ENCODE peak calls at places on chromosome 16, in eight cellular contexts. F is cardiac fibroblast; M is activated T-helper 1 cell treated with anti-CD3 and anti-CD28 coated beads, Interleukin-12 subunit alpha, Interleukin-12 subunit beta, Interleukin-2, Interleukin-4 antibody, amounts not matched to agents 30 ng/mL and 10 ng/mL and 1 ng/mL, durations not matched to agents 14 hours and 24 hours and 36 hours; P is iPS DF 19.7; U is epithelial cell of prostate; V is Caco-2; W is T-helper 1 cell; Y is GM19239. J is an unnamed sample.
A peak's percentile ranks its signal among the peaks of the same experiment; 100 is the strongest.

GRCh38 chr16:82337355-82337754 is 167.3 kb upstream of the MPHOSPH6 start:
- DNase-seq in V (no peak), F (no peak), U (no peak), Y (no peak), M (no peak), P (peak; percentile 5), W (no peak), J (no peak)

GRCh38 chr16:84754353-84754856 is 54.6 kb downstream of the USP10 start:
- DNase-seq in V (peak; percentile 81), M (peak; percentile 67), U (peak; percentile 64), W (no peak), Y (peak; percentile 42), P (peak; percentile 73), F (peak; percentile 95), J (peak; percentile 59)

GRCh38 chr16:50244140-50244503 is 22.2 kb upstream of the ADCY7 start:
- DNase-seq in M (no peak), W (no peak), F (peak; percentile 69), U (no peak), P (no peak), Y (no peak), V (no peak), J (no peak)

GRCh38 chr16:77789085-77789611 is 784 bp downstream of the VAT1L start:
- DNase-seq in U (no peak), V (no peak), F (no peak), W (no peak), M (no peak), P (no peak), Y (no peak), J (no peak)

GRCh38 chr16:1706386-1707192 is 594 bp downstream of the MAPK8IP3 start:
- DNase-seq in Y (peak; percentile 68), M (peak; percentile 22), F (peak; percentile 33), V (no peak), W (no peak), P (no peak), U (no peak), J (no peak)

GRCh38 chr16:56451753-56452689 is 667 bp downstream of the OGFOD1 start:
- DNase-seq in P (no peak), V (peak; percentile 43), Y (no peak), W (no peak), U (no peak), F (peak; percentile 60), M (no peak), J (no peak)

GRCh38 chr16:21568502-21569189 is 30.7 kb upstream of the METTL9 start:
- DNase-seq in V (no peak), M (no peak), P (no peak), U (no peak), W (no peak), F (no peak), Y (no peak), J (no peak)

GRCh38 chr16:49483651-49484451 is 110.2 kb downstream of the C16orf78 start:
- DNase-seq in Y (no peak), M (no peak), F (no peak), V (no peak), W (no peak), P (no peak), U (no peak), J (no peak)

GRCh38 chr16:79628501-79628975 is 28.0 kb upstream of the MAF start:
- DNase-seq in P (no peak), Y (peak; percentile 7), U (no peak), W (no peak), F (peak; percentile 82), V (no peak), M (peak; percentile 77), J (no peak)

GRCh38 chr16:65125322-65125721 is 3.5 kb upstream of the CDH11 start:
- DNase-seq in M (no peak), V (no peak), W (no peak), F (no peak), Y (no peak), U (no peak), P (no peak), J (no peak)

J was measured in progenitor cell of endocrine pancreas.